ENCODE peak calls at places on chromosomes 16 and 17, in four cellular contexts. V is prostate gland, J is suprapubic skin, W is stomach. K is an unnamed sample.

GRCh38 chr16:55552621-55553020 is 13.9 kb upstream of the CAPNS2 start:
- DNase-seq in V (no peak), J (no peak), W (no peak), K (no peak)

GRCh38 chr16:31356566-31357323 is 1.8 kb downstream of the ITGAX start:
- DNase-seq in V (no peak), J (peak; percentile 74), W (no peak), K (no peak)

GRCh38 chr16:57462978-57463362 is 491 bp downstream of the POLR2C start:
- DNase-seq in V (no peak), J (no peak), W (no peak), K (no peak)

GRCh38 chr17:49899588-49899987 is 51.7 kb upstream of the TAC4 start:
- DNase-seq in V (no peak), J (no peak), W (no peak), K (no peak)

GRCh38 chr16:56688762-56689161 is 6.5 kb downstream of the MT1X start:
- DNase-seq in V (no peak), J (no peak), W (no peak), K (no peak)

GRCh38 chr17:63698886-63699637 is 863 bp downstream of the LIMD2 start:
- DNase-seq in V (no peak), J (no peak), W (peak; percentile 64), K (peak; percentile 88)

GRCh38 chr17:8222630-8223355 is 12.4 kb upstream of the AURKB start:
- DNase-seq in V (peak; percentile 90), J (peak; percentile 98), W (peak; percentile 94), K (no peak)

GRCh38 chr16:13909872-13910303 is 10.1 kb upstream of the ERCC4 start:
- DNase-seq in V (peak; percentile 86), J (no peak), W (peak; percentile 87), K (no peak)

GRCh38 chr17:77435272-77436057 is 294.7 kb downstream of the SEC14L1 start:
- DNase-seq in V (no peak), J (no peak), W (no peak), K (no peak)

GRCh38 chr16:2163211-2163881 is 7.8 kb downstream of the TRAF7 start:
- DNase-seq in V (peak; percentile 64), J (no peak), W (peak; percentile 77), K (no peak)

GRCh38 chr16:56389554-56389953 is 35.8 kb downstream of the AMFR start:
- DNase-seq in V (no peak), J (no peak), W (no peak), K (no peak)

GRCh38 chr16:27232061-27232841 is 28.9 kb downstream of the KDM8 start:
- DNase-seq in V (no peak), J (no peak), W (no peak), K (no peak)

GRCh38 chr16:11316331-11317015 is 28.8 kb upstream of the RMI2 start:
- DNase-seq in V (no peak), J (no peak), W (no peak), K (no peak)

GRCh38 chr17:8861482-8862181 is 5.8 kb downstream of the PIK3R6 start:
- DNase-seq in V (no peak), J (no peak), W (no peak), K (no peak)

GRCh38 chr16:19705843-19706242 is 12.2 kb downstream of the KNOP1 start:
- DNase-seq in V (no peak), J (no peak), W (no peak), K (no peak)

GRCh38 chr17:48642059-48642842 is 16.1 kb upstream of the HOXB9 start:
- DNase-seq in V (no peak), J (no peak), W (no peak), K (no peak)

GRCh38 chr17:18195246-18195645 is 11.6 kb downstream of the ALKBH5 start:
- DNase-seq in V (no peak), J (no peak), W (no peak), K (no peak)

GRCh38 chr17:54971147-54971546 is 2.6 kb downstream of the STXBP4 start:
- DNase-seq in V (no peak), J (no peak), W (no peak), K (no peak)

GRCh38 chr16:1154887-1155331 is 2.0 kb downstream of the CACNA1H start:
- DNase-seq in V (no peak), J (no peak), W (no peak), K (no peak)

GRCh38 chr17:17420035-17420434 is 56.8 kb upstream of the MED9 start:
- DNase-seq in V (no peak), J (peak; percentile 87), W (no peak), K (no peak)

GRCh38 chr16:50334106-50334975 is 34.4 kb downstream of the BRD7 start:
- DNase-seq in V (no peak), J (no peak), W (no peak), K (no peak)

GRCh38 chr17:40901981-40902862 is 17.2 kb upstream of the KRT20 start:
- DNase-seq in V (peak; percentile 74), J (no peak), W (no peak), K (no peak)

GRCh38 chr17:57551321-57552079 is 193.6 kb downstream of the CCDC182 start:
- DNase-seq in V (no peak), J (no peak), W (peak; percentile 43), K (no peak)

GRCh38 chr17:44222112-44222869 is 2.8 kb upstream of the UBTF start:
- DNase-seq in V (peak; percentile 74), J (peak; percentile 88), W (peak; percentile 76), K (no peak)

GRCh38 chr17:83030432-83030831 is 49.0 kb upstream of the METRNL start:
- DNase-seq in V (no peak), J (no peak), W (peak; percentile 14), K (no peak)

GRCh38 chr17:67431210-67432015 is 54.3 kb downstream of the PITPNC1 start:
- DNase-seq in V (no peak), J (no peak), W (no peak), K (no peak)

GRCh38 chr17:45363498-45363897 is 46.7 kb upstream of the MAP3K14 start:
- DNase-seq in V (no peak), J (no peak), W (no peak), K (no peak)

GRCh38 chr16:66510711-66511614 is 39.0 kb downstream of the TK2 start:
- DNase-seq in V (peak; percentile 51), J (no peak), W (peak; percentile 66), K (no peak)

DNA sequence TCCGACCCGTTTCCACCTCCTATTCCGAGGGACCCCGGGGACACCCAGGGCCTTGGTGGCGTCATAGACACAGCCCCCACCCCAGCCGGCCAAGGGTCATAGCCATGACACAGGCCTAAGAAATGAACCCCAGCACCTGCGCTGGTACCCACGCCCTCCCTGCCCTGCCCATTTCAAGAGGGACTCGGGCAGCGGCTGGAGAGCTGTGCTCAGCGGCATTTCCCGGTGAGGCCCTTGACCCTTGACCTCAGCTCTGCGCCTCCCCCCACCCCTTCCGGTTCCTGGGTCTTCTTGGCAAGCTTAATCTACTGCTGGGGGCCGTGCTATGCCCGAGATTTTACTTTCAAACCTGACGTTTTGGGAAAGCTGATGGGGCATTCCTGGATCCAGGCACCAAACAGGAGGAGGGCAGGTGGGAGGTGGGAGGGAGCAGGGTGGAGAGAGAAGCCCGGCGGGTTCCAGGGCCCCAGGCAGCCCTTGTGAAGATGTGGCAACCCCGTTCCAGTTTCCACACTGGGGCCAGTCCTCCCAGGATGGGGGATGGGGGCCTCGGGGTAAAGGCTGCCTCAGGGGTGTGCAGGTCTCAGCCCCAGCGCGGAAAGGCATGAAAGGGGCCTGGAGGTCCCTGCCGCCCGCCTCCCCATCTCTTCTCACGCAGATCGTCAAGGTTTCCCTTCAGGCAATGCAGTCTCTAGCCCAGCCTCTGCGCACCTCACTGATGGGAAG is at the start of gene SLC22A31:
- DNase-seq in V (no peak), J (no peak), W (no peak), K (no peak)
- H3K27me3 ChIP-seq in V (peaks cover 9% of the 10 kb centered on the region), J (peaks cover 63% of the 10 kb centered on the region), W (peaks cover 48% of the 10 kb centered on the region), K (no peaks in the 10 kb centered on the region)

GRCh38 chr17:1676401-1676800 is 8.3 kb downstream of the PRPF8 start:
- DNase-seq in V (no peak), J (no peak), W (no peak), K (no peak)

GRCh38 chr17:1673041-1673790 is 11.5 kb downstream of the PRPF8 start:
- DNase-seq in V (no peak), J (no peak), W (no peak), K (no peak)
- TF ChIP-seq POLR2A in V (no peak), J (no peak), W (no peak), K (no peak)

GRCh38 chr17:42547001-42547461 is 5.7 kb upstream of the HSD17B1 start:
- DNase-seq in V (no peak), J (no peak), W (no peak), K (no peak)
- TF ChIP-seq POLR2AphosphoS5 in V (no peak), J (no peak), W (no peak), K (no peak)

GRCh38 chr17:74481621-74482020 is 15.2 kb downstream of the CD300A start:
- DNase-seq in V (no peak), J (no peak), W (no peak), K (no peak)

GRCh38 chr17:74475189-74475588 is 8.8 kb downstream of the CD300A start:
- DNase-seq in V (no peak), J (no peak), W (no peak), K (no peak)

GRCh38 chr17:74480290-74480689 is 13.9 kb downstream of the CD300A start:
- DNase-seq in V (no peak), J (no peak), W (no peak), K (no peak)

GRCh38 chr17:74477411-74477810 is 11.0 kb downstream of the CD300A start:
- DNase-seq in V (no peak), J (no peak), W (no peak), K (no peak)

DNA sequence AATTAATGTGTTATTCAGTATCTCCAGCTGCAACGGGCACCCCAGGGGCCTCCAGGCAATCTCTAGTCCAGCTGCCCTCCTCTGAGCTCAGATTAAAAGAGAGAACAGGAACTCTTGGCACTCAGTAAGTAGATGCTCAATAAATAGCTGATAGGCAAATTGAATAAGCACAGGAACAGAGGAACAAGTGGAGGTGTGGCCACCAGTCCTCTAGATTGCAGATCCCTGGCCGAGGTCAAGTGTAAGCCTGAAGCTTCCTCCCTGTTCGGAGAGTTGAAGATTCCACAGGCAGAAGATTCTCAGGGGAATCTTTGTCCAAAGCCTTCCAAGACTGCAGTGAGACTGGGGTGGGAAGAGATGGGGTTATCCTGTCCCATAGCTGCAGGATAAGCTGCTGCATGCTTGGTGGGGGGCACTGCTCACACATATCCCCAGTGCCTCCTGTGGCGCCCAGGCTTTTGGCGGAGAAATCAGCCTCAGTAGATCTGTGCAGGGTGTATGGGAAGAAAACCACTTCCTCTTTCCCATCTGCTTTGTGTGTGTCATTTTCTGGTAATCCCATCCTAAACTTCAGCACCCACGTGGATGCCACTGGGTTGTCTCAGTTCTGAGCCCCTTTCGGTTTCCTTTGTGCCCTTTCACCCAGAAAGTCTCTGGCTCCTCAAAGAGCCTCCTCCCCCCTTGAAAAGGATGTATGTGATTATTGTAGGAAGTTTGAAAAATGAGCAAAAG is 12.1 kb downstream of the CD300A start:
- DNase-seq in V (no peak), J (no peak), W (no peak), K (no peak)
- H3K27me3 ChIP-seq in V (no peaks in the 10 kb centered on the region), J (peaks cover 54% of the 10 kb centered on the region), W (no peaks in the 10 kb centered on the region), K (no peaks in the 10 kb centered on the region)

GRCh38 chr17:4766705-4767104 is 5.0 kb upstream of the TM4SF5 start:
- DNase-seq in V (no peak), J (no peak), W (no peak), K (no peak)

GRCh38 chr17:4768281-4768680 is 3.4 kb upstream of the TM4SF5 start:
- DNase-seq in V (no peak), J (no peak), W (no peak), K (no peak)

GRCh38 chr17:4769628-4770027 is 2.1 kb upstream of the TM4SF5 start:
- DNase-seq in V (no peak), J (no peak), W (no peak), K (no peak)

GRCh38 chr17:4764612-4765011 is 7.1 kb upstream of the TM4SF5 start:
- DNase-seq in V (no peak), J (no peak), W (no peak), K (no peak)

GRCh38 chr17:4766199-4766598 is 5.5 kb upstream of the TM4SF5 start:
- DNase-seq in V (no peak), J (no peak), W (no peak), K (no peak)
- TF ChIP-seq POLR2A in V (no peak), J (no peak), W (no peak), K (no peak)

K was measured in vagina.